ENCODE peak calls at places on chromosomes 12 and 14, in seven cellular contexts. B, X, Q, L, A, D and E are unnamed samples.

GRCh38 chr12:74415633-74416032 is 122.0 kb upstream of the ATXN7L3B start:
- DNase-seq in B (peak), X (no peak), Q (no peak), L (no peak), A (peak), D (no peak), E (no peak)

GRCh38 chr12:68839183-68840147 is 31.5 kb downstream of the MDM2 start:
- DNase-seq in B (no peak), X (no peak), Q (no peak), L (no peak), A (no peak), D (no peak), E (no peak)

GRCh38 chr14:57747036-57747435 is 118.9 kb downstream of the SLC35F4 start:
- DNase-seq in B (no peak), X (no peak), Q (peak), L (no peak), A (peak), D (no peak), E (no peak)

GRCh38 chr12:128551266-128552025 is 272.3 kb downstream of the SLC15A4 start:
- DNase-seq in B (no peak), X (no peak), Q (peak), L (no peak), A (no peak), D (no peak), E (no peak)

GRCh38 chr12:47988073-47989022 is 15.9 kb downstream of the COL2A1 start:
- DNase-seq in B (peak), X (no peak), Q (no peak), L (no peak), A (no peak), D (peak), E (no peak)

GRCh38 chr12:166425-167091 is 47.4 kb downstream of the SLC6A12 start:
- DNase-seq in B (no peak), X (no peak), Q (no peak), L (no peak), A (no peak), D (no peak), E (no peak)

GRCh38 chr12:32089156-32089950 is 17.3 kb upstream of the BICD1 start:
- DNase-seq in B (no peak), X (no peak), Q (no peak), L (no peak), A (peak), D (no peak), E (no peak)

GRCh38 chr14:26867171-26867757 is 269.4 kb upstream of the NOVA1 start:
- DNase-seq in B (no peak), X (no peak), Q (peak), L (no peak), A (peak), D (no peak), E (no peak)

GRCh38 chr12:67388331-67389163 is 119.4 kb downstream of the CAND1 start:
- DNase-seq in B (peak), X (no peak), Q (no peak), L (no peak), A (peak), D (no peak), E (no peak)

GRCh38 chr12:1531654-1532366 is 62.6 kb downstream of the FBXL14 start:
- DNase-seq in B (no peak), X (no peak), Q (no peak), L (peak), A (no peak), D (no peak), E (peak)

GRCh38 chr12:69151254-69151751 is 88.1 kb upstream of the CPSF6 start:
- DNase-seq in B (no peak), X (no peak), Q (peak), L (no peak), A (no peak), D (no peak), E (no peak)

GRCh38 chr14:25237845-25238244 is 187.9 kb upstream of the STXBP6 start:
- DNase-seq in B (peak), X (no peak), Q (peak), L (no peak), A (no peak), D (peak), E (no peak)

GRCh38 chr14:96164861-96165490 is 39.7 kb upstream of the BDKRB2 start:
- DNase-seq in B (no peak), X (no peak), Q (no peak), L (no peak), A (no peak), D (no peak), E (no peak)

GRCh38 chr14:24064091-24064795 is 7.1 kb upstream of the CPNE6 start:
- DNase-seq in B (no peak), X (no peak), Q (no peak), L (no peak), A (no peak), D (no peak), E (no peak)

GRCh38 chr12:109609256-109609821 is 35.7 kb downstream of the MVK start:
- DNase-seq in B (no peak), X (no peak), Q (no peak), L (no peak), A (no peak), D (no peak), E (no peak)

GRCh38 chr12:22722779-22723178 is 97.8 kb downstream of the ETNK1 start:
- DNase-seq in B (no peak), X (no peak), Q (no peak), L (no peak), A (no peak), D (no peak), E (no peak)

GRCh38 chr12:27385756-27386155 is 53.1 kb downstream of the BMAL2 start:
- DNase-seq in B (no peak), X (no peak), Q (no peak), L (no peak), A (no peak), D (no peak), E (no peak)

GRCh38 chr12:131366261-131366871 is 344.5 kb upstream of the SFSWAP start:
- DNase-seq in B (no peak), X (no peak), Q (no peak), L (no peak), A (no peak), D (no peak), E (no peak)

GRCh38 chr12:131363416-131363815 is 347.5 kb upstream of the SFSWAP start:
- DNase-seq in B (no peak), X (no peak), Q (no peak), L (no peak), A (no peak), D (no peak), E (no peak)

GRCh38 chr12:131363841-131364425 is 347.0 kb upstream of the SFSWAP start:
- DNase-seq in B (no peak), X (no peak), Q (no peak), L (no peak), A (no peak), D (no peak), E (no peak)

GRCh38 chr12:131365821-131366260 is 345.0 kb upstream of the SFSWAP start:
- DNase-seq in B (no peak), X (no peak), Q (no peak), L (no peak), A (no peak), D (no peak), E (no peak)

GRCh38 chr12:131364903-131365820 is 345.7 kb upstream of the SFSWAP start:
- DNase-seq in B (no peak), X (no peak), Q (no peak), L (no peak), A (no peak), D (no peak), E (no peak)
- TF ChIP-seq CTCF in B (no peak), X (no peak), Q (no peak), L (no peak), A (no peak), D (no peak), E (no peak)

GRCh38 chr12:3305464-3305863 is 185.5 kb upstream of the PRMT8 start:
- DNase-seq in B (no peak), X (no peak), Q (no peak), L (no peak), A (no peak), D (no peak), E (no peak)

GRCh38 chr12:3305904-3306619 is 184.9 kb upstream of the PRMT8 start:
- DNase-seq in B (no peak), X (no peak), Q (no peak), L (no peak), A (no peak), D (no peak), E (no peak)

GRCh38 chr12:3302406-3303041 is 188.5 kb upstream of the PRMT8 start:
- DNase-seq in B (no peak), X (no peak), Q (no peak), L (no peak), A (no peak), D (no peak), E (no peak)

GRCh38 chr12:3304436-3305135 is 186.4 kb upstream of the PRMT8 start:
- DNase-seq in B (peak), X (no peak), Q (peak), L (no peak), A (peak), D (no peak), E (no peak)

GRCh38 chr12:3303410-3304136 is 187.4 kb upstream of the PRMT8 start:
- DNase-seq in B (peak), X (no peak), Q (peak), L (no peak), A (peak), D (peak), E (no peak)
- TF ChIP-seq CTCF in B (no peak), X (no peak), Q (peak), L (no peak), A (peak), D (peak), E (no peak)

GRCh38 chr12:13130981-13131380 is 27.5 kb upstream of the GSG1 start:
- DNase-seq in B (no peak), X (no peak), Q (no peak), L (no peak), A (no peak), D (no peak), E (no peak)

GRCh38 chr12:13133886-13134285 is 30.4 kb upstream of the GSG1 start:
- DNase-seq in B (no peak), X (no peak), Q (no peak), L (no peak), A (no peak), D (no peak), E (no peak)

GRCh38 chr12:13135336-13136178 is 32.1 kb upstream of the GSG1 start:
- DNase-seq in B (no peak), X (no peak), Q (peak), L (no peak), A (peak), D (peak), E (no peak)
- TF ChIP-seq CTCF in B (no peak), X (no peak), Q (peak), L (no peak), A (peak), D (no peak), E (no peak)

DNA sequence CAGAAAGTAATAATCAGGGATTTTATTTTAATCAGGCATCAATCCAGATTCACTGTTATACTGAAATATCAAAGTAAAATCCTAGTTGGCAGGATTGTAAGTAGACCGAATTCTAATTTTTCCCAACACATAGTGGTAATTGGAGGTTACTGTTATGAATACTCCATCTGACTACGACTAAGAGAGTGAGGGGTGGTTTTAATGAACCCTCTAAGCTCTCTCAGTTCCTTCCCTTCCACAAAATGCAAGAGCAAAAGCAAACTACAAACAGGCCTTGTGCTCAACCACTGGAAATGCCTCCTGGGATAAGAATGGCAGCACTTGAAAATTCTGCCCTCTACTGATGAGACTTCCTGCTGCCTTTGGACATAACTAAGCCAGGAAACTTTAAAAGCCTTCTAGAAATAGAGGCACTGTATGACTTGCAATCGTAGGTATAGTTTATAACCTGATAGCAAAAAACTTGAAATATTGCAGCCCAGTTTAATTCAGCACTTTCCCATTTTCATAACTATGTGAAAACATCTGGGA is 184.8 kb downstream of the SLC16A7 start:
- DNase-seq in B (peak), X (no peak), Q (peak), L (no peak), A (peak), D (no peak), E (no peak)
- TF ChIP-seq CTCF in B (no peak), X (peak), Q (peak), L (peak), A (peak), D (no peak), E (peak)